ENCODE peak calls at places on chromosomes 3 and 15, in ten cellular contexts. Y, K, D, X, W, O, Q, U, J and C are unnamed samples.

GRCh38 chr3:16211176-16211904 is 36.9 kb downstream of the GALNT15 start:
- DNase-seq in D (no peak), J (no peak), O (no peak), W (no peak), Q (no peak), K (no peak), X (no peak), U (no peak), Y (no peak), C (no peak)

GRCh38 chr3:46504780-46505179 is 7.0 kb downstream of the RTP3 start:
- DNase-seq in X (peak; percentile 55), W (no peak), Q (no peak), U (no peak), Y (no peak), J (no peak), O (no peak), D (no peak), K (no peak), C (peak; percentile 45)

GRCh38 chr3:194381460-194381875 is 11.9 kb upstream of the LRRC15 start:
- DNase-seq in W (no peak), O (no peak), J (no peak), U (no peak), X (no peak), Y (no peak), D (no peak), Q (no peak), K (no peak), C (no peak)

GRCh38 chr3:138673641-138674040 is 65.1 kb downstream of the FAIM start:
- DNase-seq in K (no peak), D (no peak), J (no peak), Y (peak; percentile 29), X (no peak), U (no peak), W (peak; percentile 10), O (peak; percentile 27), Q (no peak), C (no peak)

GRCh38 chr3:133014325-133014724 is 23.9 kb upstream of the TMEM108 start:
- DNase-seq in U (no peak), O (no peak), W (no peak), Y (no peak), K (no peak), J (no peak), X (no peak), D (no peak), Q (no peak), C (no peak)

GRCh38 chr3:40310690-40311089 is 1.2 kb downstream of the EIF1B start:
- DNase-seq in J (no peak), Y (peak; percentile 52), W (no peak), D (no peak), Q (no peak), O (peak; percentile 43), K (no peak), U (no peak), X (no peak), C (no peak)

GRCh38 chr3:190183121-190183520 is 62.4 kb upstream of the P3H2 start:
- DNase-seq in X (no peak), K (peak; percentile 91), W (peak; percentile 90), D (no peak), J (no peak), Y (peak; percentile 97), U (no peak), Q (peak; percentile 43), O (peak; percentile 50), C (peak; percentile 76)

GRCh38 chr3:107894998-107895397 is 195.8 kb downstream of the CD47 start:
- DNase-seq in K (no peak), D (no peak), X (no peak), W (no peak), Y (no peak), O (no peak), J (no peak), U (no peak), Q (no peak), C (peak; percentile 8)

GRCh38 chr3:37904614-37905047 is 43.0 kb downstream of the CTDSPL start:
- DNase-seq in U (no peak), X (no peak), Q (no peak), K (no peak), O (no peak), Y (peak; percentile 61), J (no peak), W (no peak), D (no peak), C (no peak)

GRCh38 chr15:99955181-99955525 is 221.9 kb upstream of the LYSMD4 start:
- DNase-seq in Y (no peak), U (no peak), O (no peak), J (no peak), D (no peak), X (no peak), K (no peak), W (no peak), Q (no peak), C (no peak)

GRCh38 chr15:93072440-93073394 is 16.3 kb downstream of the RGMA start:
- DNase-seq in O (peak; percentile 42), W (peak; percentile 53), X (no peak), K (no peak), D (no peak), Y (peak; percentile 58), J (peak; percentile 94), Q (peak; percentile 87), U (peak; percentile 93), C (no peak)

GRCh38 chr3:100268986-100269385 is 8.2 kb downstream of the TBC1D23 start:
- DNase-seq in Q (no peak), X (no peak), J (no peak), Y (peak; percentile 80), W (no peak), D (no peak), K (no peak), U (no peak), O (no peak), C (no peak)

GRCh38 chr3:153753035-153753434 is 368.2 kb upstream of the ARHGEF26 start:
- DNase-seq in Q (no peak), J (no peak), Y (no peak), K (no peak), D (no peak), X (no peak), O (no peak), W (no peak), U (no peak), C (no peak)
- H3K4me3 ChIP-seq in Q (no peak overlapping the region), J (no peak overlapping the region), Y (no peak overlapping the region), K (no peak overlapping the region), D (no peak overlapping the region), X (no peak overlapping the region), O (no peak overlapping the region), W (no peak overlapping the region), U (no peak overlapping the region), C (no peak overlapping the region)

GRCh38 chr3:177282028-177282655 is 84.9 kb upstream of the TBL1XR1 start:
- DNase-seq in W (no peak), K (no peak), X (peak; percentile 65), J (no peak), Q (no peak), Y (no peak), U (no peak), O (no peak), D (no peak), C (peak; percentile 24)

GRCh38 chr3:177281292-177281942 is 84.1 kb upstream of the TBL1XR1 start:
- DNase-seq in U (no peak), Q (no peak), Y (no peak), K (no peak), J (no peak), X (no peak), W (no peak), D (no peak), O (no peak), C (peak; percentile 67)

GRCh38 chr3:177286034-177286433 is 88.8 kb upstream of the TBL1XR1 start:
- DNase-seq in W (peak; percentile 74), D (no peak), J (no peak), K (no peak), Y (no peak), X (no peak), U (no peak), O (no peak), Q (no peak), C (no peak)

GRCh38 chr3:177284383-177284881 is 87.2 kb upstream of the TBL1XR1 start:
- DNase-seq in O (no peak), Q (no peak), U (peak; percentile 65), J (peak; percentile 83), K (no peak), X (no peak), D (no peak), Y (peak; percentile 82), W (peak; percentile 86), C (no peak)

GRCh38 chr3:177283983-177284382 is 86.7 kb upstream of the TBL1XR1 start:
- DNase-seq in Q (no peak), K (no peak), Y (no peak), D (no peak), U (no peak), W (no peak), J (no peak), X (no peak), O (no peak), C (no peak)
- H3K4me3 ChIP-seq in Q (no peak overlapping the region), K (no peak overlapping the region), Y (no peak overlapping the region), D (no peak overlapping the region), U (no peak overlapping the region), W (no peak overlapping the region), J (no peak overlapping the region), X (no peak overlapping the region), O (no peak overlapping the region), C (no peak overlapping the region)

GRCh38 chr15:60520041-60520824 is 41.3 kb upstream of the ICE2 start:
- DNase-seq in D (no peak), W (peak; percentile 43), K (no peak), Q (no peak), Y (no peak), X (no peak), O (no peak), J (no peak), U (no peak), C (peak; percentile 40)
- H3K4me3 ChIP-seq in D (no peak overlapping the region), W (no peak overlapping the region), K (no peak overlapping the region), Q (no peak overlapping the region), Y (no peak overlapping the region), X (no peak overlapping the region), O (no peak overlapping the region), J (no peak overlapping the region), U (no peak overlapping the region), C (no peak overlapping the region)

GRCh38 chr15:48553559-48553958 is 92.0 kb downstream of the FBN1 start:
- DNase-seq in U (no peak), J (no peak), O (peak; percentile 61), Q (no peak), X (no peak), Y (no peak), W (no peak), D (no peak), K (no peak), C (no peak)
- H3K4me3 ChIP-seq in U (no peak overlapping the region), J (no peak overlapping the region), O (no peak overlapping the region), Q (no peak overlapping the region), X (no peak overlapping the region), Y (no peak overlapping the region), W (no peak overlapping the region), D (no peak overlapping the region), K (no peak overlapping the region), C (no peak overlapping the region)

DNA sequence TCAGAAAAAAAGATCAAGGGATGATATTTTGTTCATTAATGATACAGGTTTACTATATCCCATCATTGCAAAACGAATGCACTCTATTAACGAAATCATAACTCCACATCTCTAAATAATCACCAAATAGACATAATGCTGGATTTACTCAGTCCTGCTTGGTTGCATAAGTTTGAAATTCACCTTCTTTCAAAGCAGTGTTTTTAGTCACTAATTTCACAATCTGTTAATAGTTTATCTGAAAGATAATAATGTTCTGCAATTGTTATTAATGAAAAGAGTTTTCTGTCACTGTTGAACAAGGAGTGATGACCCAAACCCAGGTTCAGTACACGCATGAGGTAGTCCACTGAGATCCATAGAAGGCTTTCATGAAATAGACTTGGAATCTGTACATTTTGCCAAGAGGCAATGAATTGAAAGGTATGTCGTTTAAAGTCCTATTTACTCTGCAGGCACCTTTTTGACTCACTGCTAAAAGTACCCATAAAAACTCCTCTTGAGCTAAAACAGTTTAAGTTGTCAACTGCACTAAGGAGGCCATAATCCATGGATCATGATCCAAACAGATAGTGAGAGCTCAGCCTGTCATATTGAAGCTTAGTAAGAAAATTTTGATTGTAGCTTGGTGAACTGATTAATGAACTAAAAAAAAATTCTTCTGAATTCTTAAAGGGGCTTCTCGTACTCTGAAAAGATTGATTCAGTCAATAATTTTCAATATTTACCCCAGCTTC is 75.6 kb upstream of the MBNL1 start:
- DNase-seq in K (no peak), O (no peak), W (no peak), D (no peak), Y (no peak), J (no peak), Q (no peak), U (no peak), X (no peak), C (no peak)
- H3K4me3 ChIP-seq in K (no peak overlapping the region), O (no peak overlapping the region), W (peak overlapping the region; percentile 43), D (peak overlapping the region; percentile 47), Y (no peak overlapping the region), J (peak overlapping the region; percentile 5), Q (no peak overlapping the region), U (no peak overlapping the region), X (peak overlapping the region; percentile 71), C (no peak overlapping the region)